ENCODE peak calls at places on chromosomes 3 and 15, in four cellular contexts. O is mammary epithelial cell, F is heart left ventricle, J is transverse colon. Y is an unnamed sample.

GRCh38 chr3:8069981-8070380 is 431.6 kb upstream of the LMCD1 start:
- DNase-seq in O (no peak), F (no peak), J (no peak), Y (no peak)

GRCh38 chr3:16186565-16186964 is 12.1 kb downstream of the GALNT15 start:
- DNase-seq in O (no peak), F (no peak), J (no peak), Y (no peak)

GRCh38 chr15:68421798-68422402 is 10.1 kb downstream of the ITGA11 start:
- DNase-seq in O (no peak), F (no peak), J (no peak), Y (no peak)

GRCh38 chr3:17741621-17742091 is 775 bp downstream of the TBC1D5 start:
- DNase-seq in O (no peak), F (no peak), J (no peak), Y (no peak)

GRCh38 chr15:96462768-96463167 is 132.3 kb downstream of the NR2F2 start:
- DNase-seq in O (no peak), F (no peak), J (no peak), Y (no peak)

GRCh38 chr3:37967252-37967881 is 23.2 kb upstream of the VILL start:
- DNase-seq in O (peak), F (peak), J (peak), Y (peak)

GRCh38 chr3:48634661-48635221 is 520 bp downstream of the SLC26A6 start:
- DNase-seq in O (peak), F (peak), J (peak), Y (peak)

GRCh38 chr3:42080452-42080872 is 10.7 kb upstream of the TRAK1 start:
- DNase-seq in O (peak), F (no peak), J (peak), Y (peak)

GRCh38 chr3:46429250-46429649 is 22.2 kb downstream of the CCRL2 start:
- DNase-seq in O (no peak), F (no peak), J (no peak), Y (no peak)

GRCh38 chr3:97821413-97821809 is 400 bp upstream of the CRYBG3 start:
- DNase-seq in O (no peak), F (peak), J (peak), Y (peak)

GRCh38 chr15:72801590-72802345 is 18.2 kb upstream of the ADPGK start:
- DNase-seq in O (no peak), F (no peak), J (no peak), Y (no peak)

GRCh38 chr15:25793354-25794050 is 69.6 kb downstream of the ATP10A start:
- DNase-seq in O (no peak), F (no peak), J (no peak), Y (peak)

GRCh38 chr15:48861813-48862431 is 16.0 kb upstream of the EID1 start:
- DNase-seq in O (peak), F (no peak), J (peak), Y (no peak)

GRCh38 chr3:159616234-159616825 is 372.3 kb upstream of the IL12A start:
- DNase-seq in O (peak), F (peak), J (peak), Y (peak)

GRCh38 chr3:177665122-177665808 is 468.0 kb upstream of the TBL1XR1 start:
- DNase-seq in O (no peak), F (no peak), J (no peak), Y (no peak)

GRCh38 chr3:72739521-72740466 is 108.5 kb downstream of the SHQ1 start:
- DNase-seq in O (no peak), F (no peak), J (peak), Y (no peak)

GRCh38 chr15:31161990-31162389 is 60.5 kb upstream of the TRPM1 start:
- DNase-seq in O (no peak), F (no peak), J (no peak), Y (no peak)

GRCh38 chr15:31164573-31164912 is 63.0 kb upstream of the TRPM1 start:
- DNase-seq in O (no peak), F (no peak), J (no peak), Y (no peak)

GRCh38 chr15:31160740-31161495 is 59.4 kb upstream of the TRPM1 start:
- DNase-seq in O (no peak), F (no peak), J (no peak), Y (no peak)

GRCh38 chr15:31162721-31163510 is 61.4 kb upstream of the TRPM1 start:
- DNase-seq in O (no peak), F (no peak), J (no peak), Y (no peak)

DNA sequence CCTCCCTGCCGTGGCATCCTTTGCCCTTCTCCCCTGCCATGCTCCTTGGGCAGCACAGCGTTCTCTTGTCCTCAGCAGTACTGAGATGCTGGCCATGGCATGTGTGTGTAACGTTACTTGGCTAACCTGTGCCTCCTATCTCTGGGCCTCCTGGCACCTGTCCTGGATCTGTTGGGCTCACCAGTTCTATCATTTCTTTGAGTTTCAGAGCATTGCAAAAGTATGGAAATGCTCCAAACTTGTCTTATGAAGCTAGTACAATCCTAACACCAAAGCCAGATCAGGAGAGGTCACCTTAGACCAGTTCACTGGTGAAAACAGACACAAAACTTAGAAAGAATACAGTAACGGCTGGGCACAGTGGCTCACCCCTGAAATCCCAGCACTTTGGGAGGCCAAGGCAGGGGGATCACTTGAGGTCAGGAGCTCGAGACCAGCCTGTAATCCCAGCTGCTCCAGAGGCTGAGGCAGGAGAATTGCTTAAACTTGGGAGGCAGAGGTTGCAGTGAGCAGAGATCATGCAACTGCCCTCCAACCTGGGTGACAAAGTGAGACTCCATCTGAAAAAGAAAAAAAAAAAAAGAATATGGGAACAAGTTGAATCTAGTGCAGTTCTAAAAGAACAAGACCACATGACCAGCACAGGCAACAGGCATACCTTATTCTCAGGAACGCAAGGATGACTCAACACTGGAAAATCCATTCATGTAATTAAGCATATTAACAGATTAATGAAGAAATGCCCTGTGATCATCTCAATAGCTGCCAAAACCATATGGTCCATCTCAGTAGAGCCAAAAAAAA is 62.4 kb upstream of the TRPM1 start:
- DNase-seq in O (peak), F (no peak), J (no peak), Y (no peak)
- H3K27ac ChIP-seq in O (peak), F (no peak), J (no peak), Y (no peak)

GRCh38 chr3:31687020-31687802 is 154.5 kb downstream of the STT3B start:
- DNase-seq in O (no peak), F (no peak), J (no peak), Y (no peak)
- TF ChIP-seq CTCF in O (no peak), F (no peak), J (no peak), Y (no peak)

DNA sequence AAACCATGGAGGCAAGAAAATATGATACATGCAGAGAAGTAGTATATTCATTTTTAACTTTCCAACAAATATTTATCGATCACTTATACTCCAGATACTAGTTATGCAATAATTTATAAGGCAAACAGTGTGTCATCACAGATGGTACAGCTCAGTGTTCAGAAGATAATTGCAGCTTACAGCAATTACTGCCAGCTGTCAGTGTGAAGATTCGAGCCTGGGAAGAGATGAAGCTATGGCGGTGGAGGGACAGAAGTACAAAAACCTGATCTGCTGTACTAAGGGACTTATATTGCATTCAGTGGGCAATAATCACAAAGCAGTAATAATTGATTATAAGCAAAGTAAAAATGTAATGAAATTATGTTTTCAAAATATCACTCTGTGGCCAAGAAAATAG is 170.6 kb upstream of the EPHA3 start:
- DNase-seq in O (no peak), F (no peak), J (no peak), Y (no peak)
- H3K4me3 ChIP-seq in O (no peak), F (no peak), J (no peak), Y (no peak)

GRCh38 chr3:110389005-110389404 is 682.6 kb upstream of the NECTIN3 start:
- DNase-seq in O (no peak), F (no peak), J (no peak), Y (no peak)
- H3K27ac ChIP-seq in O (no peak), F (no peak), J (no peak), Y (no peak)

GRCh38 chr3:94529821-94530220 is 467.0 kb downstream of the NSUN3 start:
- DNase-seq in O (no peak), F (no peak), J (no peak), Y (no peak)

GRCh38 chr3:94524102-94524922 is 461.5 kb downstream of the NSUN3 start:
- DNase-seq in O (no peak), F (no peak), J (no peak), Y (no peak)

GRCh38 chr3:94522488-94522887 is 459.6 kb downstream of the NSUN3 start:
- DNase-seq in O (no peak), F (no peak), J (no peak), Y (no peak)

GRCh38 chr3:94520364-94520763 is 457.5 kb downstream of the NSUN3 start:
- DNase-seq in O (no peak), F (no peak), J (no peak), Y (no peak)

GRCh38 chr3:94525039-94525438 is 462.2 kb downstream of the NSUN3 start:
- DNase-seq in O (peak), F (peak), J (no peak), Y (no peak)
- TF ChIP-seq CTCF in O (peak), F (peak), J (no peak), Y (no peak)